ENCODE peak calls at places on chromosomes 13 and 19, in four cellular contexts. One of them, this sample, is unnamed.

GRCh38 chr13:66222127-66222526 is 1008.0 kb downstream of the PCDH9 start:
- DNase-seq in LHCN-M2: peak
- DNase-seq in RKO: no peak
- DNase-seq in esophagus squamous epithelium: no peak
- DNase-seq in this sample: no peak

GRCh38 chr19:49975051-49975450 is 14.1 kb upstream of the SIGLEC11 start:
- DNase-seq in LHCN-M2: no peak
- DNase-seq in RKO: no peak
- DNase-seq in esophagus squamous epithelium: no peak
- DNase-seq in this sample: no peak

GRCh38 chr19:11198769-11199469 is 1.6 kb upstream of the KANK2 start:
- DNase-seq in LHCN-M2: no peak
- DNase-seq in RKO: no peak
- DNase-seq in esophagus squamous epithelium: no peak
- DNase-seq in this sample: no peak

GRCh38 chr13:112522578-112522977 is 65.4 kb downstream of the TUBGCP3 start:
- DNase-seq in LHCN-M2: peak
- DNase-seq in RKO: no peak
- DNase-seq in esophagus squamous epithelium: no peak
- DNase-seq in this sample: no peak

GRCh38 chr19:821976-822773 is 420 bp upstream of the PLPPR3 start:
- DNase-seq in LHCN-M2: no peak
- DNase-seq in RKO: no peak
- DNase-seq in esophagus squamous epithelium: no peak
- DNase-seq in this sample: no peak

GRCh38 chr13:88958821-88959220 is 1287.7 kb downstream of the SLITRK5 start:
- DNase-seq in LHCN-M2: no peak
- DNase-seq in RKO: no peak
- DNase-seq in esophagus squamous epithelium: no peak
- DNase-seq in this sample: no peak

GRCh38 chr13:39329182-39329639 is 273.8 kb downstream of the LHFPL6 start:
- DNase-seq in LHCN-M2: no peak
- DNase-seq in RKO: no peak
- DNase-seq in esophagus squamous epithelium: no peak
- DNase-seq in this sample: no peak

GRCh38 chr13:31049833-31050232 is 111.9 kb downstream of the HSPH1 start:
- DNase-seq in LHCN-M2: no peak
- DNase-seq in RKO: no peak
- DNase-seq in esophagus squamous epithelium: no peak
- DNase-seq in this sample: no peak

GRCh38 chr19:52959613-52960295 is 2.9 kb downstream of the ZNF816 start:
- DNase-seq in LHCN-M2: no peak
- DNase-seq in RKO: no peak
- DNase-seq in esophagus squamous epithelium: no peak
- DNase-seq in this sample: no peak

GRCh38 chr19:33125929-33126388 is 6.0 kb upstream of the WDR88 start:
- DNase-seq in LHCN-M2: peak
- DNase-seq in RKO: peak
- DNase-seq in esophagus squamous epithelium: no peak
- DNase-seq in this sample: no peak

GRCh38 chr13:26919311-26919710 is 158.7 kb upstream of the GPR12 start:
- DNase-seq in LHCN-M2: peak
- DNase-seq in RKO: no peak
- DNase-seq in esophagus squamous epithelium: no peak
- DNase-seq in this sample: no peak

GRCh38 chr13:112725346-112726017 is 35.6 kb downstream of the ATP11A start:
- DNase-seq in LHCN-M2: peak
- DNase-seq in RKO: no peak
- DNase-seq in esophagus squamous epithelium: no peak
- DNase-seq in this sample: no peak

GRCh38 chr19:19262190-19263057 is 10.7 kb downstream of the TM6SF2 start:
- DNase-seq in LHCN-M2: no peak
- DNase-seq in RKO: no peak
- DNase-seq in esophagus squamous epithelium: no peak
- DNase-seq in this sample: no peak

GRCh38 chr19:1954547-1954946 is 13.6 kb downstream of the CSNK1G2 start:
- DNase-seq in LHCN-M2: no peak
- DNase-seq in RKO: no peak
- DNase-seq in esophagus squamous epithelium: no peak
- DNase-seq in this sample: no peak

GRCh38 chr19:55232986-55233385 is 4.4 kb upstream of the TMEM86B start:
- DNase-seq in LHCN-M2: no peak
- DNase-seq in RKO: no peak
- DNase-seq in esophagus squamous epithelium: no peak
- DNase-seq in this sample: no peak

GRCh38 chr19:48558018-48558684 is 6.2 kb downstream of the SULT2B1 start:
- DNase-seq in LHCN-M2: peak
- DNase-seq in RKO: no peak
- DNase-seq in esophagus squamous epithelium: no peak
- DNase-seq in this sample: no peak

GRCh38 chr13:69579351-69579750 is 528.3 kb upstream of the ATXN8OS start:
- DNase-seq in LHCN-M2: no peak
- DNase-seq in RKO: peak
- DNase-seq in esophagus squamous epithelium: no peak
- DNase-seq in this sample: no peak

GRCh38 chr19:47729468-47729798 is 15.9 kb upstream of the NOP53 start:
- DNase-seq in LHCN-M2: peak
- DNase-seq in RKO: no peak
- DNase-seq in esophagus squamous epithelium: no peak
- DNase-seq in this sample: no peak

GRCh38 chr13:57666554-57666953 is 35.0 kb downstream of the PCDH17 start:
- DNase-seq in LHCN-M2: no peak
- DNase-seq in RKO: no peak
- DNase-seq in esophagus squamous epithelium: no peak
- DNase-seq in this sample: no peak

GRCh38 chr19:19817357-19817756 is 4.2 kb downstream of the ZNF506 start:
- DNase-seq in LHCN-M2: no peak
- DNase-seq in RKO: no peak
- DNase-seq in esophagus squamous epithelium: no peak
- DNase-seq in this sample: peak

GRCh38 chr19:46772170-46773017 is 16.0 kb downstream of the SLC1A5 start:
- DNase-seq in LHCN-M2: no peak
- DNase-seq in RKO: no peak
- DNase-seq in esophagus squamous epithelium: no peak
- DNase-seq in this sample: no peak

GRCh38 chr19:4597278-4597974 is 37.9 kb upstream of the SEMA6B start:
- DNase-seq in LHCN-M2: peak
- DNase-seq in RKO: no peak
- DNase-seq in esophagus squamous epithelium: no peak
- DNase-seq in this sample: peak

GRCh38 chr13:48265217-48265815 is 32.3 kb downstream of the ITM2B start:
- DNase-seq in LHCN-M2: no peak
- DNase-seq in RKO: no peak
- DNase-seq in esophagus squamous epithelium: no peak
- DNase-seq in this sample: no peak

GRCh38 chr19:50333737-50334617 is 4.8 kb upstream of the KCNC3 start:
- DNase-seq in LHCN-M2: no peak
- DNase-seq in RKO: no peak
- DNase-seq in esophagus squamous epithelium: no peak
- DNase-seq in this sample: peak

GRCh38 chr13:32225494-32225931 is 89.7 kb downstream of the ZAR1L start:
- DNase-seq in LHCN-M2: peak
- DNase-seq in RKO: no peak
- DNase-seq in esophagus squamous epithelium: no peak
- DNase-seq in this sample: no peak

GRCh38 chr19:29266603-29267002 is 53.7 kb upstream of the UQCRFS1 start:
- DNase-seq in LHCN-M2: no peak
- DNase-seq in RKO: no peak
- DNase-seq in esophagus squamous epithelium: no peak
- DNase-seq in this sample: no peak

GRCh38 chr13:32530841-32531253 is 7.7 kb downstream of the N4BP2L2 start:
- DNase-seq in LHCN-M2: peak
- DNase-seq in RKO: no peak
- DNase-seq in esophagus squamous epithelium: no peak
- DNase-seq in this sample: no peak

GRCh38 chr19:36141039-36141914 is 1.4 kb downstream of the CAPNS1 start:
- DNase-seq in LHCN-M2: peak
- DNase-seq in RKO: peak
- DNase-seq in esophagus squamous epithelium: peak
- DNase-seq in this sample: peak

GRCh38 chr19:5693195-5694166 is 3.4 kb downstream of the RPL36 start:
- DNase-seq in LHCN-M2: peak
- DNase-seq in RKO: no peak
- DNase-seq in esophagus squamous epithelium: no peak
- DNase-seq in this sample: no peak

GRCh38 chr19:20151617-20152145 is 15.3 kb upstream of the ZNF486 start:
- DNase-seq in LHCN-M2: no peak
- DNase-seq in RKO: no peak
- DNase-seq in esophagus squamous epithelium: no peak
- DNase-seq in this sample: no peak

GRCh38 chr19:14375582-14376291 is 5.5 kb upstream of the ADGRE5 start:
- DNase-seq in LHCN-M2: no peak
- DNase-seq in RKO: no peak
- DNase-seq in esophagus squamous epithelium: no peak
- DNase-seq in this sample: no peak

GRCh38 chr13:70523622-70524021 is 415.4 kb upstream of the KLHL1 start:
- DNase-seq in LHCN-M2: peak
- DNase-seq in RKO: no peak
- DNase-seq in esophagus squamous epithelium: no peak
- DNase-seq in this sample: no peak

GRCh38 chr19:45733160-45733810 is at the start of gene MEIOSIN:
- DNase-seq in LHCN-M2: no peak
- DNase-seq in RKO: no peak
- DNase-seq in esophagus squamous epithelium: no peak
- DNase-seq in this sample: no peak

GRCh38 chr19:30105723-30106122 is 163.7 kb downstream of the URI1 start:
- DNase-seq in LHCN-M2: no peak
- DNase-seq in RKO: no peak
- DNase-seq in esophagus squamous epithelium: no peak
- DNase-seq in this sample: no peak

GRCh38 chr19:39828015-39828633 is 5.8 kb downstream of the DYRK1B start:
- DNase-seq in LHCN-M2: no peak
- DNase-seq in RKO: no peak
- DNase-seq in esophagus squamous epithelium: no peak
- DNase-seq in this sample: no peak

GRCh38 chr19:16737909-16738308 is 18.3 kb downstream of the NWD1 start:
- DNase-seq in LHCN-M2: no peak
- DNase-seq in RKO: peak
- DNase-seq in esophagus squamous epithelium: no peak
- DNase-seq in this sample: no peak

GRCh38 chr19:18669524-18669817 is 14.0 kb upstream of the CRTC1 start:
- DNase-seq in LHCN-M2: no peak
- DNase-seq in RKO: no peak
- DNase-seq in esophagus squamous epithelium: no peak
- DNase-seq in this sample: no peak

GRCh38 chr13:77859450-77859849 is 59.2 kb downstream of the EDNRB start:
- DNase-seq in LHCN-M2: peak
- DNase-seq in RKO: no peak
- DNase-seq in esophagus squamous epithelium: no peak
- DNase-seq in this sample: no peak

This sample was measured in T-helper 22 cell.